ENCODE peak calls at places on chromosomes 2 and 18, in seven cellular contexts. One of them, this sample, is unnamed.

GRCh38 chr2:46848446-46848845 is 67.2 kb downstream of the MCFD2 start:
- DNase-seq in PC-9: no peak
- DNase-seq in ovary: no peak
- DNase-seq in tibial nerve: no peak
- DNase-seq in upper lobe of right lung: no peak
- DNase-seq in HepG2: no peak
- DNase-seq in adrenal gland: no peak
- DNase-seq in this sample: no peak

GRCh38 chr2:15177103-15177502 is 384.0 kb downstream of the NBAS start:
- DNase-seq in PC-9: no peak
- DNase-seq in ovary: no peak
- DNase-seq in tibial nerve: no peak
- DNase-seq in upper lobe of right lung: no peak
- DNase-seq in HepG2: no peak
- DNase-seq in adrenal gland: no peak
- DNase-seq in this sample: no peak

GRCh38 chr2:171522057-171522803 is at the start of gene CYBRD1:
- DNase-seq in PC-9: peak
- DNase-seq in ovary: peak
- DNase-seq in tibial nerve: peak
- DNase-seq in upper lobe of right lung: peak
- DNase-seq in HepG2: no peak
- DNase-seq in adrenal gland: peak
- DNase-seq in this sample: peak

GRCh38 chr2:156663757-156664409 is 227.7 kb downstream of the GPD2 start:
- DNase-seq in PC-9: no peak
- DNase-seq in ovary: no peak
- DNase-seq in tibial nerve: no peak
- DNase-seq in upper lobe of right lung: no peak
- DNase-seq in HepG2: no peak
- DNase-seq in adrenal gland: no peak
- DNase-seq in this sample: no peak

GRCh38 chr18:59881728-59882685 is 17.8 kb upstream of the PMAIP1 start:
- DNase-seq in PC-9: peak
- DNase-seq in ovary: no peak
- DNase-seq in tibial nerve: no peak
- DNase-seq in upper lobe of right lung: no peak
- DNase-seq in HepG2: peak
- DNase-seq in adrenal gland: no peak
- DNase-seq in this sample: no peak

GRCh38 chr18:67731853-67732252 is 215.3 kb upstream of the DSEL start:
- DNase-seq in PC-9: no peak
- DNase-seq in ovary: no peak
- DNase-seq in tibial nerve: no peak
- DNase-seq in upper lobe of right lung: no peak
- DNase-seq in HepG2: no peak
- DNase-seq in adrenal gland: no peak
- DNase-seq in this sample: peak

GRCh38 chr18:73646772-73647171 is 500.9 kb downstream of the FBXO15 start:
- DNase-seq in PC-9: no peak
- DNase-seq in ovary: no peak
- DNase-seq in tibial nerve: no peak
- DNase-seq in upper lobe of right lung: no peak
- DNase-seq in HepG2: no peak
- DNase-seq in adrenal gland: no peak
- DNase-seq in this sample: peak

GRCh38 chr2:197306024-197306690 is 4.4 kb downstream of the ANKRD44 start:
- DNase-seq in PC-9: no peak
- DNase-seq in ovary: no peak
- DNase-seq in tibial nerve: no peak
- DNase-seq in upper lobe of right lung: no peak
- DNase-seq in HepG2: no peak
- DNase-seq in adrenal gland: no peak
- DNase-seq in this sample: no peak

GRCh38 chr18:57434536-57435494 is at the start of gene ONECUT2:
- DNase-seq in PC-9: peak
- DNase-seq in ovary: peak
- DNase-seq in tibial nerve: peak
- DNase-seq in upper lobe of right lung: peak
- DNase-seq in HepG2: peak
- DNase-seq in adrenal gland: peak
- DNase-seq in this sample: peak

DNA sequence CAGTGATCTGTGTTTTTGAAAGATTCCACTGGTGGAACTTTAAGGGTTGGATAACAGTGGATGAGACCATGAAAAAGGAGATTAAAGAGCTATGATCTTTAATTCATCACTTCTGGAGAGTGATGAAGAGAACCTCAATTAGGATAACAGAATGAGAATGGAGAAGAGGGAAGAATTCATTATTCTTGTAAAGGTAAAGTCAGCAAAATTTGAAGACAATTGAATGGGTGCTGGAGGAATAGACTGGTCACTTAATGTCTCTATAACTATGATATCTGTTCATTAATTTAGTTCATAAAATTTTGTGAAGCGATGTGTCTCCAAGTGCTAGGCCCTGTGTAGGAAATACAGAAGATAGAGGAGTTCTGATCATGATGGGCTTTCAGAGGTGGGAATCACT is 1013.2 kb upstream of the FANCL start:
- DNase-seq in PC-9: no peak
- DNase-seq in ovary: no peak
- DNase-seq in tibial nerve: no peak
- DNase-seq in upper lobe of right lung: no peak
- DNase-seq in HepG2: no peak
- DNase-seq in adrenal gland: no peak
- DNase-seq in this sample: no peak
- H3K27ac ChIP-seq in PC-9: no peak
- H3K27ac ChIP-seq in ovary: no peak
- H3K27ac ChIP-seq in tibial nerve: no peak
- H3K27ac ChIP-seq in upper lobe of right lung: no peak
- H3K27ac ChIP-seq in HepG2: no peak
- H3K27ac ChIP-seq in adrenal gland: no peak
- H3K27ac ChIP-seq in this sample: no peak

GRCh38 chr18:9722691-9723090 is 14.6 kb downstream of the RAB31 start:
- DNase-seq in PC-9: peak
- DNase-seq in ovary: no peak
- DNase-seq in tibial nerve: no peak
- DNase-seq in upper lobe of right lung: no peak
- DNase-seq in HepG2: peak
- DNase-seq in adrenal gland: no peak
- DNase-seq in this sample: no peak
- TF ChIP-seq CTCF in PC-9: peak
- TF ChIP-seq CTCF in ovary: no peak
- TF ChIP-seq CTCF in tibial nerve: no peak
- TF ChIP-seq CTCF in upper lobe of right lung: peak
- TF ChIP-seq CTCF in HepG2: peak
- TF ChIP-seq CTCF in adrenal gland: no peak
- TF ChIP-seq CTCF in this sample: peak

DNA sequence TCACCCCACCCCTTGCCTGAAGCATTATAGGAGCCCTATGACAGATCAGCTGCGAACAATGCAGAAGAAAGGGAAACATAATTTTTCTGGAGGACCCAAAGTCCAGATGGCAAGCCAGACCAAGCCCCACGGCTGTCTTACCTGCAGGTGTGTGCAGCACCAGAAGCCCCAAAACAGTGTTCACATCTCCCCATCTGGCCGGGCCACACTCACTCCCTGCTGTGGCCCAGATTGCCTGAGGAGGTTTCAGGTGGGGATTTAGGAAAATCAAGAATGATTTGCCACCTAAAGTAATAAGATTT is 11.7 kb upstream of the STK17B start:
- DNase-seq in PC-9: no peak
- DNase-seq in ovary: no peak
- DNase-seq in tibial nerve: no peak
- DNase-seq in upper lobe of right lung: no peak
- DNase-seq in HepG2: no peak
- DNase-seq in adrenal gland: no peak
- DNase-seq in this sample: no peak
- H3K27ac ChIP-seq in PC-9: no peak
- H3K27ac ChIP-seq in ovary: no peak
- H3K27ac ChIP-seq in tibial nerve: no peak
- H3K27ac ChIP-seq in upper lobe of right lung: peak
- H3K27ac ChIP-seq in HepG2: no peak
- H3K27ac ChIP-seq in adrenal gland: no peak
- H3K27ac ChIP-seq in this sample: no peak

DNA sequence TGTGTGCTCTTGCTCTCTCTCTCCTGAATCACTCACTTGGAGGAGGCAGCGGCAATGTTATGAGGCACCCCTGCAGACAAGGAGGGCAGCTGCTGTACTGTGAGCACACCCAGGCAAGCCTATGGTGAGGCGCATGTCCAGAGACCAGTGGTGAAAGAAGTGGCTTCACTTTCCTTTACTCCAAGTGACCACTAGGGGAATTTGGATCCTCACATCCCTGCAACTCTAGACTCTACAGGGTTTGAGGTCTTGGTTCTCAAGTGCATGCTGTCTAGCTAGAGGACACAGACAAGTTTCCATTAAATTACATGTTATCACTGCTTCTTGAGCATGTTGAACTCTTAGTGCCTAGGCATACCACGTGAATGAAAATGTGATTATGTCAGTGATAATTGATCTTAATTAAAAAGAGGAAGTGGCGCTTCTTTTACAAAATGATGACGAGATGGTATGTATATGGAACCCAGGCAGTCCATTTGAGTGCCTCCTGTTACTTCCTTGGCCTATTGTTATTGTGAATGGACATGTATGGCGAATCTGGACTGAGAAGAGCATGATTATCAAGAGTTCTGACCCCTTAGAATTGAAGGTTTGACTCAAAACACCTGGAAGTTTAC is 181.0 kb upstream of the CDH2 start:
- DNase-seq in PC-9: no peak
- DNase-seq in ovary: no peak
- DNase-seq in tibial nerve: no peak
- DNase-seq in upper lobe of right lung: no peak
- DNase-seq in HepG2: peak
- DNase-seq in adrenal gland: no peak
- DNase-seq in this sample: no peak
- TF ChIP-seq CTCF in PC-9: no peak
- TF ChIP-seq CTCF in ovary: no peak
- TF ChIP-seq CTCF in tibial nerve: no peak
- TF ChIP-seq CTCF in upper lobe of right lung: no peak
- TF ChIP-seq CTCF in HepG2: peak
- TF ChIP-seq CTCF in adrenal gland: no peak
- TF ChIP-seq CTCF in this sample: no peak

DNA sequence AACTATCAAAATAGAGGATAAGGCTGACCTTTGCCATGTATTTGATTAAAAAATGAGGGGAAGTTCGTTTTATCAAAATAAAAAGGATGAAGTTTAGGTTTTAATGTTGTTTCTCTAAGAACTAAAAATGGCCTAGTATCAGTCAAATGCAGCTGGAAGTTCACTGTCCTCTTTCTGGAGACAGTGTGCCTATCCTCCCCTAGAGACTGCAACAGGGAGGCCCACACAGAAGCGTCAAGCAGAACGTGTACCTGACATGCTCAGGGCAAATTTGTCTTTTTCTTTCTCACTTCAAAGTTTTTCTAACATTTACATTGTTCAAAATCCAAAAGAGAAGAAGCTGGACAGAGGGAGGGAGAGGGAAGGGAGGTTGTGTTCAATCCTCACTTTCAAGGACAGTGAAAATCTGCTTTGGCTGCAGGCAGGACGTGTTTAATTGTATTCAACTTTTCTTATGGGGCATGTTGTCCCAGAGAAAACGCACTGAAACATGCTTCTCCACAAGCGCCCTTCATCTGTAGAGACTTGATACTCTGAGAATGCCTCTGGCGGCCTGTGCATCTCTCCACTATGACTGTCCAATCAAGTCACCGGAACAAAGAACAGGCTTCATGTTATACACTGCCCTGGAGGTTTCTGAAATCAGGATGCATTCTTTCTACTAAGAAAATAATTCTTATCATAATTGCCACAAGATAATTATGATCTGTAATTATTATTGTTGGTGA is 65.1 kb downstream of the FAM210A start:
- DNase-seq in PC-9: no peak
- DNase-seq in ovary: no peak
- DNase-seq in tibial nerve: no peak
- DNase-seq in upper lobe of right lung: no peak
- DNase-seq in HepG2: no peak
- DNase-seq in adrenal gland: no peak
- DNase-seq in this sample: no peak
- H3K27ac ChIP-seq in PC-9: no peak
- H3K27ac ChIP-seq in ovary: no peak
- H3K27ac ChIP-seq in tibial nerve: no peak
- H3K27ac ChIP-seq in upper lobe of right lung: no peak
- H3K27ac ChIP-seq in HepG2: no peak
- H3K27ac ChIP-seq in adrenal gland: no peak
- H3K27ac ChIP-seq in this sample: no peak

DNA sequence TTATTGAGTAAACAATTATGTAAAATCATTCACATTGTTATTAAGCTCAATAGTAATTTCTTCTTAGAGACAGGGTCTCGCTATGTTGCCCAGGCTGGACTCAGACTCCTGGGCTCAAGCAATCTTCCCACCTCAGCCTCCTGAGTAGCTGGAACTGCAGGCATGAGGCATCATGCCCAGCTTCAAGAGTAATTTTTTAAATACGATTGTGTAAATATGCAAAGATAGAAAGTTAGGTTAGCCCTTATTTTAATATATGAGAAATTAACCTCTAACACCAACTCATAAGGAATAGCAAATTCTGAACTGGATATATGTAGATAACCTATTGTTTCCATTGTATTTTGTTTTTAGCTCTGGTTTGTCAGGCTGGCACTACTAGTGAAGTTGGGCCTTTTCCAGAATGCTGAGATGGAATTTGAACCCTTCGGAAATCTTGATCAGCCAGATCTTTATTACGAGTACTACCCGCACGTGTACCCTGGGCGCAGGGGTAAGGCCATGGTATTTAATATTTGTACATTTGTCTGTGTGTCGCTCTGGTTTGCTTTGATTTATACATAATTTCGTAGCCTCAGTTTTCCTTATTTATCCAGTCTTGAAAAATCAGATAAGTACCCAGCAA is 44.8 kb downstream of the TRAPPC12 start:
- DNase-seq in PC-9: no peak
- DNase-seq in ovary: no peak
- DNase-seq in tibial nerve: no peak
- DNase-seq in upper lobe of right lung: no peak
- DNase-seq in HepG2: no peak
- DNase-seq in adrenal gland: no peak
- DNase-seq in this sample: no peak
- TF ChIP-seq CTCF in PC-9: peak
- TF ChIP-seq CTCF in ovary: no peak
- TF ChIP-seq CTCF in tibial nerve: no peak
- TF ChIP-seq CTCF in upper lobe of right lung: no peak
- TF ChIP-seq CTCF in HepG2: no peak
- TF ChIP-seq CTCF in adrenal gland: no peak
- TF ChIP-seq CTCF in this sample: peak

DNA sequence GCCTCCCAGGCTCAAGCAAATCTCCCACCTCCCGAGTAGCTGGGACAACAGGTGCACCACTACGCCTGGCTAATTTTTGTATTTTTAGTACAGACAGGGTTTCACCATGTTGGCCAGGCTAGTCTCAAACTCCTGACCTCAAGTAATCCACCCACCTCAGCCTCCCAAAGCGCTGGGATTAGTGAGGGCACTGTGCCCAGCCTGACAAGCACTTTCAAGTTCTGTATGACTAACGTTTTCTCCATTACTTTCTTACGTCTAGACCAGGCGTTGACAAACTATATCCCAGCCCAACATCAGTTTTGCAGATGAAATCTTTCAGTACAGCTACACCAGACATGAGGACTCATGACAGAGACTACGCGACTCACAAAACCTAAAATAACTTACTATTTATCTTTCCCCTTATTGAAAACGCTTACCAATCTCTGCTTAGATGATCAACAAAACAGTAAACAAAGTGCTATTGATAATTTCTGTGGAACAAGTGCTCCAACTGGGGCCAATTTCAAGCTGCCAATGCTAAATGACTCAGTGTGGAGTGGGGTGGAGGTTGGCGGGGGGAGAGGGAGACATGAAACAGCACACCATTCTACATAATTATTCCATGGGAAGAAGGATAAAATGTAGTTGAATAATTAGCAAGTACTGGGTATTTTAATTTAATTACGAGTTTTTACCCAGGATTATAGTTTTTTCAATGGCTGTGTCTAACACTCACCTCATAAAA is 59.1 kb downstream of the SAP130 start:
- DNase-seq in PC-9: no peak
- DNase-seq in ovary: no peak
- DNase-seq in tibial nerve: no peak
- DNase-seq in upper lobe of right lung: no peak
- DNase-seq in HepG2: no peak
- DNase-seq in adrenal gland: peak
- DNase-seq in this sample: no peak
- H3K27ac ChIP-seq in PC-9: no peak
- H3K27ac ChIP-seq in ovary: no peak
- H3K27ac ChIP-seq in tibial nerve: no peak
- H3K27ac ChIP-seq in upper lobe of right lung: no peak
- H3K27ac ChIP-seq in HepG2: no peak
- H3K27ac ChIP-seq in adrenal gland: peak
- H3K27ac ChIP-seq in this sample: no peak

This sample was measured in RWPE1.